ENCODE peak calls at places on chromosomes 11 and 22, in five cellular contexts. V, P, G, H and C are unnamed samples.

GRCh38 chr11:32379714-32380113 is 55.6 kb downstream of the WT1 start:
- DNase-seq in H (no peak), G (no peak), P (no peak), V (no peak), C (no peak)

GRCh38 chr11:88275636-88276035 is 61.9 kb downstream of the CTSC start:
- DNase-seq in G (no peak), V (no peak), H (no peak), P (no peak), C (no peak)

GRCh38 chr11:72719551-72719950 is 32.7 kb downstream of the ARAP1 start:
- DNase-seq in G (no peak), P (no peak), H (no peak), V (no peak), C (no peak)

GRCh38 chr11:85875505-85875904 is 20.3 kb downstream of the CCDC83 start:
- DNase-seq in V (no peak), G (no peak), H (peak; percentile 24), P (no peak), C (no peak)

GRCh38 chr11:97909544-97910394 is 1111.0 kb upstream of the CNTN5 start:
- DNase-seq in G (no peak), P (no peak), H (no peak), V (no peak), C (no peak)

GRCh38 chr11:119727523-119728081 is 1.4 kb downstream of the NECTIN1 start:
- DNase-seq in P (no peak), G (no peak), H (no peak), V (peak; percentile 58), C (no peak)

GRCh38 chr22:32493551-32493950 is 18.9 kb downstream of the FBXO7 start:
- DNase-seq in G (no peak), V (no peak), P (no peak), H (no peak), C (no peak)

GRCh38 chr11:73975479-73975757 is 7.2 kb downstream of the UCP2 start:
- DNase-seq in H (no peak), V (no peak), P (no peak), G (no peak), C (no peak)

GRCh38 chr11:103625624-103625965 is 410.8 kb upstream of the DDI1 start:
- DNase-seq in V (no peak), G (no peak), H (no peak), P (no peak), C (no peak)

GRCh38 chr11:33040127-33040861 is 922 bp downstream of the TCP11L1 start:
- DNase-seq in H (peak; percentile 49), G (peak; percentile 64), P (peak; percentile 5), V (no peak), C (no peak)

GRCh38 chr22:33542153-33542552 is 378.1 kb downstream of the LARGE1 start:
- DNase-seq in H (no peak), P (no peak), V (no peak), G (no peak), C (no peak)

GRCh38 chr11:102932678-102933077 is 22.9 kb downstream of the MMP13 start:
- DNase-seq in G (no peak), V (no peak), H (no peak), P (no peak), C (no peak)

GRCh38 chr22:28345304-28345703 is 334.3 kb downstream of the TTC28 start:
- DNase-seq in H (no peak), G (no peak), V (no peak), P (no peak), C (no peak)

GRCh38 chr11:107564877-107565218 is 687 bp downstream of the ALKBH8 start:
- DNase-seq in G (no peak), P (no peak), V (no peak), H (no peak), C (no peak)

GRCh38 chr11:60766547-60766946 is 9.9 kb downstream of the MS4A15 start:
- DNase-seq in G (no peak), P (no peak), H (no peak), V (no peak), C (no peak)

GRCh38 chr11:83855237-83855636 is 569.1 kb upstream of the CCDC90B start:
- DNase-seq in P (no peak), V (no peak), G (no peak), H (no peak), C (no peak)

GRCh38 chr11:10696797-10697620 is 3.5 kb upstream of the IRAG1 start:
- DNase-seq in G (no peak), V (no peak), H (no peak), P (no peak), C (no peak)

GRCh38 chr22:23437779-23438178 is 142.3 kb downstream of the IGLL1 start:
- DNase-seq in G (no peak), V (no peak), P (no peak), H (no peak), C (no peak)

GRCh38 chr11:106202935-106203620 is 125.6 kb downstream of the AASDHPPT start:
- DNase-seq in G (no peak), V (no peak), P (no peak), H (no peak), C (no peak)

GRCh38 chr11:55714982-55715888 is 53.2 kb downstream of the OR4C6 start:
- DNase-seq in G (no peak), P (no peak), V (no peak), H (no peak), C (no peak)

GRCh38 chr11:20754957-20755356 is 85.6 kb downstream of the NELL1 start:
- DNase-seq in G (no peak), H (no peak), P (no peak), V (no peak), C (no peak)

GRCh38 chr11:128291835-128292234 is 295.5 kb downstream of the ETS1 start:
- DNase-seq in H (no peak), V (no peak), G (no peak), P (peak; percentile 62), C (no peak)